ENCODE peak calls at places on chromosomes 3 and 15, in five cellular contexts. R, E, S, M and C are unnamed samples.

GRCh38 chr3:8266679-8267267 is 234.8 kb upstream of the LMCD1 start:
- DNase-seq in M (no peak), S (no peak), R (no peak), E (no peak), C (no peak)

GRCh38 chr3:80556728-80557127 is 788.9 kb upstream of the ROBO1 start:
- DNase-seq in S (no peak), R (no peak), E (no peak), M (no peak), C (no peak)

GRCh38 chr3:117278424-117279190 is 569.0 kb downstream of the TUSC7 start:
- DNase-seq in S (no peak), M (peak; percentile 36), R (peak; percentile 69), E (no peak), C (peak; percentile 27)

GRCh38 chr3:111861396-111861795 is 2.3 kb downstream of the PHLDB2 start:
- DNase-seq in S (no peak), M (no peak), R (peak; percentile 50), E (no peak), C (no peak)

GRCh38 chr3:114584734-114585371 is 291.0 kb downstream of the TIGIT start:
- DNase-seq in E (no peak), S (no peak), M (no peak), R (no peak), C (no peak)

GRCh38 chr15:89812126-89812846 is 2.4 kb downstream of the ANPEP start:
- DNase-seq in S (no peak), M (peak; percentile 87), R (no peak), E (peak; percentile 78), C (peak; percentile 74)

GRCh38 chr3:66609660-66610547 is 109.1 kb upstream of the LRIG1 start:
- DNase-seq in R (no peak), S (no peak), E (peak; percentile 60), M (no peak), C (no peak)

GRCh38 chr15:74798388-74799254 is 14.0 kb upstream of the LMAN1L start:
- DNase-seq in R (no peak), E (peak; percentile 55), M (peak; percentile 83), S (no peak), C (peak; percentile 88)

GRCh38 chr15:39300451-39301153 is 280.3 kb upstream of the THBS1 start:
- DNase-seq in R (peak; percentile 81), S (no peak), M (no peak), E (no peak), C (no peak)

GRCh38 chr3:138137901-138138300 is 5.7 kb upstream of the A4GNT start:
- DNase-seq in R (no peak), M (no peak), E (no peak), S (no peak), C (no peak)

GRCh38 chr3:182913889-182914288 is 66.4 kb downstream of the DCUN1D1 start:
- DNase-seq in R (no peak), M (no peak), E (no peak), S (no peak), C (no peak)

GRCh38 chr15:88930579-88930978 is 17.4 kb upstream of the MFGE8 start:
- DNase-seq in S (no peak), M (no peak), R (no peak), E (no peak), C (no peak)

GRCh38 chr3:179182892-179183291 is 34.7 kb downstream of the PIK3CA start:
- DNase-seq in M (no peak), E (no peak), R (no peak), S (no peak), C (no peak)
- TF ChIP-seq POLR2AphosphoS5 in M (no peak), E (no peak), R (no peak), S (no peak), C (no peak)

DNA sequence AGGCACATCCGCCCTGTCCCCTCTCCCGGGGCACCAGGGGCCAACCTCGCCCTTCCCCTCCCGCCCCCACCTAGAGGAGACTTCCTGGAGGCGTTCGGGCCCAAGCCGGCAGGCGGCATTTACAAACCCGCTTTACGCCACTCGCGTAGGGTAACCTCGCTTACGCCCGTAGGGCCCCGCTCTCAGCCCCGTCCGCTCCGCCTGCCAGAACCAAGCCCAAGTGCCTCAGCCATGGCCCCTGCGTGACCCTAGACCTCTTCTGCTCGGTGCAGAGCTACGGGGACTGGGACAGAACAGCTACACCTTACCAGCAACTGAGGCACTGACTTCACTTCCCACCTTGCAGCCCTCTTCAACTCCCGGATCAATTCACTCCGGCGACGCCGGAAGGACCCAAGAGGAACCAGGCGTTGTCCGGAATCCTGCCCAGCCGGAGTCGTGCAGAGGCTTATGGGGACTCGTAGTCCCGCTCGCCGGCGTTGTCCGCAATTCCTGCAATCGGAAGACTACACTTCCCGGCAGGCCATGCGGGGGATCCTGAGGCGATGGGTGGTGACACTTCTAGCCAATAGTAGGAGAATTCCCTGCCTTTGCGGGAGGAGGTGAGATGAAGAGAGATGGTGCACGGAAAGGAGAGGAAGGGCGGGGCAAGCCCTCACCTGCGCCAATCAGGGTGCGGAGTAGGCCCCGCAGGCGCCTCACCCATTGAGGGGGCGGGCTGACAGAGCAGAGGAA is at the start of gene PDCD10:
- DNase-seq in R (peak; percentile 97), E (peak; percentile 98), M (peak; percentile 99), S (peak; percentile 99), C (peak; percentile 98)
- TF ChIP-seq POLR2A in R (peak; percentile 65), E (no peak), M (peak; percentile 75), S (no peak), C (no peak)

GRCh38 chr3:191330309-191330712 is at the start of gene UTS2B:
- DNase-seq in M (no peak), E (no peak), S (no peak), R (peak; percentile 79), C (no peak)
- TF ChIP-seq POLR2AphosphoS5 in M (no peak), E (no peak), S (no peak), R (peak; percentile 44), C (peak; percentile 26)

GRCh38 chr15:57373882-57374276 is 2.4 kb upstream of the CGNL1 start:
- DNase-seq in E (no peak), R (no peak), M (no peak), S (no peak), C (no peak)

GRCh38 chr15:57373251-57373881 is 2.9 kb upstream of the CGNL1 start:
- DNase-seq in M (no peak), E (no peak), S (no peak), R (no peak), C (no peak)

GRCh38 chr15:57377478-57377847 is 1.2 kb downstream of the CGNL1 start:
- DNase-seq in S (no peak), E (peak; percentile 39), M (peak; percentile 70), R (peak; percentile 41), C (no peak)

GRCh38 chr15:57376695-57377477 is 581 bp downstream of the CGNL1 start:
- DNase-seq in S (no peak), R (peak; percentile 39), M (peak; percentile 42), E (peak; percentile 27), C (no peak)

DNA sequence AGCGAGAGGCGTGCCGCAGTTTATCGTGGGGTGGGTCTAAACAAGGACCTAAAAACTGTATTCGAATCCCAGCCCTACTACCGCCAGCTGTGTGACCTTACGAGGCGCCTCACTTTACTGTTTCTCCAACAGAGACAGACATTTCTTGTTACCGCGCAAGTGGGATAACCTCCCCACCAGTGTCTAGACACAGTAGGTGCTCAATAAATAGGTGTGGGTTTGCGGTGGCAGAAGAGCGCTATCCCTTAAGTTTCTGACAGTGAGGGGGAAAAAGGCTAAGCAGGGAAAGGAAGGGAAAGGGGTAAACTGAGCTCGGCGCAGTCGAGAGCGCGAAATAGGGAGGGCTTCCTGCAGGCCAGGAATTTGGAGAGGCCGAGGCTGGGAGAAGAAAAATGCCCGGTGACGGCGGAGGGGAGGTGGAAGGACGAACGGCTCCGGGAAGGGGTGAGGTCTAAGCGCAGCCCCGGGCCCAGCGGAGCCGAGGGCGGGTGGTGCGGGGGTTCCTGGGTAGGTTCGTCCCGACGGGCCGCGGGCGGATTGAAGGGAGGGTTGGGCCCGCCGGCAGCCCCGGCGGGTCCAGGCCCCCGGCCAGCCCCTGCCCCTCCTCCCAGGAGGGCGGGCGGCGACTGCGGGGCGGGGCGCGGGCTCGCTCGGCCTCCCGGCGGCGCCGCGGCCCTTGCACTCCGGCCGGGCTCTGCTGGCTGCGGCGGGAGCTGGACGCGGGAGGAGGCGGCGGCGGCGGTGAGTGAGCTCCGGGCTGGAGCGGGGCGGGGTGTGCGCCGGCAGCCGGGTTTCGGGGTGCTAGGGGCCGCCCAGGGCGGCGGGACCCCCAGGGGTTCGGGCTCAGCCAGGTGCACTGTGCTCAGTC is at the start of gene CGNL1:
- DNase-seq in E (no peak), M (peak; percentile 51), S (no peak), R (peak; percentile 49), C (peak; percentile 71)
- TF ChIP-seq POLR2A in E (no peak), M (peak; percentile 47), S (no peak), R (peak; percentile 66), C (no peak)

GRCh38 chr15:45747426-45747825 is 112.6 kb downstream of the SQOR start:
- DNase-seq in S (no peak), R (no peak), M (no peak), E (no peak), C (no peak)

GRCh38 chr15:45751629-45752028 is 116.8 kb downstream of the SQOR start:
- DNase-seq in R (no peak), E (no peak), M (no peak), S (no peak), C (no peak)
- TF ChIP-seq POLR2AphosphoS5 in R (no peak), E (no peak), M (no peak), S (no peak), C (no peak)

DNA sequence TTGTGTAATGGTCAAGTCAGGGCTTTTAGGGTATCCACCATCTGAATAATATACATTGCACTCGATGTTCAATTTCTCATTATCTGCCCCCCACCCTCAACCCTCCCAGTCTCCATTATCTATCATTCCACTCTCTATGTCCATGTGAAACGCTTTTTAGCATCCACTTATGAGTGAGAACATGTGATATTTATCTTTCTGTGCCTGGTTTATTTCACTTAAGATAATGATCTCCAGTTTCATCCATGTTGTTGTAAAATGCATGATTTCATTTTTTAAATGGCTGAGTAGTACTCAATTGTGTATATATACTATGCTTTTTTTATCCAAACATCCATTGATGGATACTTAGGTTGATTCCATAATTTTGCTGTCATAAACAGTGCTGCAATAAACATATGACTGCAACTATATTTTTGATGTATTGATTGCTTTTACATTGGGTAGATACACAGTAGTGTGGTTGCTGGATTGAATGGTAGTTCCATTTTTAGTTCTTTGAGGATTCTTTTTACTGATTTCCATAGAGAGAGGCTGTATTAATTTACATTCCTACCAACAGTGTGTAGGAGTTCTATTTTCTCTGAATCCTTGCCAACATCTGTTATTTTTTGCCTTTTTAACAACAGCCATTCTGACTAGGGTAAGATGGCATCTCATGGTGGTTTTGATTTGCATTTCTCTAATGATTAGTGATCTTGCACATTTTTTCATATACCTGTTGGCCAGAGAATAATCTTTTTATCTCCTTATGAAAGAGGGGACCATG is 332.9 kb upstream of the TGFBR2 start:
- DNase-seq in M (no peak), R (no peak), E (no peak), S (no peak), C (no peak)
- TF ChIP-seq POLR2A in M (no peak), R (no peak), E (no peak), S (no peak), C (no peak)

GRCh38 chr15:42730536-42730935 is 6.4 kb downstream of the CDAN1 start:
- DNase-seq in M (no peak), R (no peak), E (no peak), S (no peak), C (no peak)

GRCh38 chr15:42731461-42731860 is 5.5 kb downstream of the CDAN1 start:
- DNase-seq in E (no peak), M (no peak), S (no peak), R (no peak), C (no peak)

GRCh38 chr15:42732095-42732827 is 4.7 kb downstream of the CDAN1 start:
- DNase-seq in M (no peak), R (no peak), S (no peak), E (no peak), C (no peak)

GRCh38 chr15:42734076-42734672 is 2.8 kb downstream of the CDAN1 start:
- DNase-seq in M (no peak), S (no peak), R (no peak), E (no peak), C (no peak)

GRCh38 chr15:42733027-42733426 is 3.9 kb downstream of the CDAN1 start:
- DNase-seq in E (no peak), R (no peak), M (no peak), S (no peak), C (no peak)
- TF ChIP-seq POLR2AphosphoS5 in E (no peak), R (no peak), M (no peak), S (no peak), C (no peak)